ENCODE peak calls at places on chromosomes 5 and 9, in seven cellular contexts. Q, T, A, M, K, E and G are unnamed samples. For H3K4me1 and H3K9me3, the result is how much of the 10 kb centered on the place peaks cover.

GRCh38 chr9:126531591-126531990 is 82.1 kb upstream of the LMX1B start:
- DNase-seq in Q (no peak), K (no peak), E (no peak), A (no peak), T (peak), M (no peak), G (no peak)

GRCh38 chr5:181152406-181152805 is 5.0 kb downstream of the OR2V2 start:
- DNase-seq in M (no peak), T (no peak), Q (no peak), K (no peak), E (no peak), A (no peak), G (no peak)

GRCh38 chr9:92729735-92730155 is 34.9 kb downstream of the BICD2 start:
- DNase-seq in E (no peak), Q (no peak), A (no peak), T (peak), K (no peak), M (no peak), G (no peak)

GRCh38 chr5:127696688-127697087 is 6.5 kb upstream of the CCDC192 start:
- DNase-seq in A (no peak), E (no peak), K (no peak), T (no peak), M (no peak), Q (no peak), G (no peak)

GRCh38 chr5:179261301-179262125 is 83.7 kb downstream of the ADAMTS2 start:
- DNase-seq in E (peak), K (no peak), T (peak), A (no peak), Q (no peak), M (peak), G (no peak)

GRCh38 chr5:12023614-12024241 is 119.5 kb upstream of the CTNND2 start:
- DNase-seq in K (peak), E (peak), M (peak), T (no peak), A (no peak), Q (no peak), G (no peak)

GRCh38 chr9:102985162-102985900 is 9.8 kb upstream of the CYLC2 start:
- DNase-seq in K (no peak), E (no peak), Q (no peak), T (no peak), M (no peak), A (no peak), G (no peak)

GRCh38 chr5:143887901-143888648 is 76.1 kb downstream of the HMHB1 start:
- DNase-seq in M (no peak), E (no peak), T (no peak), Q (no peak), A (no peak), K (no peak), G (no peak)

GRCh38 chr5:140312067-140312790 is 9.3 kb upstream of the PFDN1 start:
- DNase-seq in Q (no peak), T (no peak), K (no peak), M (no peak), A (no peak), E (no peak), G (peak)

GRCh38 chr9:122807271-122807900 is 7.5 kb downstream of the OR1K1 start:
- DNase-seq in A (no peak), E (no peak), M (no peak), T (no peak), Q (no peak), K (no peak), G (no peak)

GRCh38 chr9:122810306-122810946 is 10.5 kb downstream of the OR1K1 start:
- DNase-seq in M (peak), E (peak), T (peak), Q (peak), A (no peak), K (peak), G (peak)

GRCh38 chr9:122812736-122813135 is 12.8 kb downstream of the OR1K1 start:
- DNase-seq in E (no peak), K (no peak), M (no peak), Q (no peak), T (no peak), A (no peak), G (no peak)

GRCh38 chr9:122806661-122807060 is 6.7 kb downstream of the OR1K1 start:
- DNase-seq in A (no peak), E (no peak), T (no peak), K (no peak), M (no peak), Q (no peak), G (no peak)

GRCh38 chr9:122808141-122808540 is 8.2 kb downstream of the OR1K1 start:
- DNase-seq in T (no peak), M (no peak), E (no peak), Q (no peak), K (no peak), A (no peak), G (no peak)
- H3K4me1 ChIP-seq in T (under half), M (under half), E (under half), Q (under half), K (under half), A (under half), G (under half)

GRCh38 chr5:154647760-154648143 is 107.4 kb upstream of the LARP1 start:
- DNase-seq in T (no peak), A (no peak), E (no peak), Q (no peak), K (no peak), M (peak), G (no peak)
- TF ChIP-seq CTCF in T (no peak), A (no peak), E (no peak), Q (no peak), K (no peak), M (no peak), G (no peak)

DNA sequence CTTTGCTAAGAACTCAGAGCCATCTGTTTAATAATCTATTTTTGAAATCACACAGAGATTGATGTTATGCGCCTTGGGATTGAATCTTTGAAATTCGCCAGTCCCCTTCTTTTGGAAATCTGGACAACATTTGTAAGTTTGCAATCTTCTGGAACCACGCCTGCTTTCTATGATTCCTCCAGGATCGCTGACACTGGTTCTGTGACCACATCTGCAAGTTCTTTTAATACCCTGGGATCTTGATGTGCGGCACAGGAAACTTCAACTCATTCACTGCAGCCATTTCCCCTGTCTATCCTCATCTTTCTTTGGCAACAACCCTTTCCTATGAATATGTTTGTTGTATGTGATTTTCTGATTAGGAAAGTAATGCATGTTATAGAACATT is 404.8 kb downstream of the DMRT2 start:
- DNase-seq in M (no peak), E (no peak), K (peak), Q (no peak), T (no peak), A (no peak), G (no peak)
- H3K9me3 ChIP-seq in M (under half), E (under half), K (under half), Q (under half), T (under half), A (under half), G (under half)

GRCh38 chr5:135051399-135051798 is 17.4 kb upstream of the PITX1 start:
- DNase-seq in Q (no peak), A (no peak), M (no peak), K (no peak), T (no peak), E (no peak), G (no peak)
- H3K4me1 ChIP-seq in Q (under half), A (under half), M (under half), K (under half), T (under half), E (under half), G (under half)

DNA sequence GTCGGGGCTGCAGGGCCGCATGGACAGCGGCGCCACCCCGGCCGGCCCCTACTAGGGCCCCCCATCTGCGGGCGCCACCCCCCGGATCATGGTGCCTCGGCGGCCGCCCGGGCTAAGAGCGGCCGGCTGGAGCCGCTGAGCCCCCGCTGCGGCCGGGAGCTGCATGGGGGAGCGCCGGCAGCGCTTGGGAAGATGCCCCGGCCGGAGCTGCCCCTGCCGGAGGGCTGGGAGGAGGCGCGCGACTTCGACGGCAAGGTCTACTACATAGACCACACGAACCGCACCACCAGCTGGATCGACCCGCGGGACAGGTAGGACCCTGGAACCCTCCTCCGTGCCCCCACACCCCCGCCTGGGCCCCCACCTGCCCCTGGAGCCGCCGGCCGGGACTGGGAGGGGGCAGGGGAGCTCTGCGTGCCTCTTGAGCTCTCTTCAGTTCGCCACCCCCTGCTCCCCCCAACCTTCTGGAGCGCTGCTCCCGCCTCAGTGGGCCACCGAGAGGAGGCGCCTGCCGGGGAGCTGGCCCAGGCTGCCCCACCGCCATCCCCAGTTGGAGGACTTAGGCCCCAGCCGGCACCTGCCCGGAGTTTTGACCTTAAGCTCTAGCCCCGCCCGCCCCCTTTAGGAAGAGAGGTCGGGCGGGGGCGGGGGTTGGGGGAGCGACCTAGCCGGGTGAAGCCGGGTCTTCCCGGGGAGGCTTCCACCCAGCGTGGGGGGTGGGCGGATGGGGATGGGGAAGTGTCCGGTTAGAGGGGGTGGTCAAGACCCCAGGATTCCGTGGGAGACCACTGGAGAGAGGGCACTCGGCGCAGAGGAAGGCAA is 727 bp downstream of the WWC1 start:
- DNase-seq in K (no peak), E (no peak), Q (peak), T (peak), M (peak), A (no peak), G (peak)
- TF ChIP-seq CTCF in K (no peak), E (no peak), Q (no peak), T (no peak), M (no peak), A (peak), G (no peak)

GRCh38 chr9:24036459-24036858 is 210.4 kb upstream of the ELAVL2 start:
- DNase-seq in T (no peak), K (no peak), A (no peak), E (no peak), Q (no peak), M (no peak), G (no peak)
- H3K9me3 ChIP-seq in T (under half), K (under half), A (under half), E (under half), Q (under half), M (under half), G (under half)